ENCODE peak calls at places on chromosomes 5 and 9, in seven cellular contexts. One of them, this sample, is unnamed.
A peak's percentile ranks its signal among the peaks of the same experiment; 100 is the strongest.

GRCh38 chr5:154276932-154277331 is 86.4 kb downstream of the GALNT10 start:
- DNase-seq in GM23248: peak; percentile 96
- DNase-seq in cardiac muscle cell: peak; percentile 96
- DNase-seq in H1: no peak
- DNase-seq in CD8-positive, alpha-beta T cell: no peak
- DNase-seq in left lung: no peak
- DNase-seq in ovary: peak; percentile 78
- DNase-seq in this sample: no peak

GRCh38 chr5:158701406-158702177 is 398.1 kb downstream of the EBF1 start:
- DNase-seq in GM23248: peak; percentile 93
- DNase-seq in left lung: no peak
- DNase-seq in cardiac muscle cell: peak; percentile 55
- DNase-seq in CD8-positive, alpha-beta T cell: no peak
- DNase-seq in ovary: no peak
- DNase-seq in H1: no peak
- DNase-seq in this sample: no peak

GRCh38 chr5:32443145-32443540 is 1.4 kb downstream of the ZFR start:
- DNase-seq in H1: no peak
- DNase-seq in left lung: no peak
- DNase-seq in CD8-positive, alpha-beta T cell: no peak
- DNase-seq in ovary: no peak
- DNase-seq in cardiac muscle cell: peak; percentile 21
- DNase-seq in GM23248: peak; percentile 69
- DNase-seq in this sample: no peak

GRCh38 chr5:9058666-9059065 is 487.2 kb downstream of the SEMA5A start:
- DNase-seq in ovary: no peak
- DNase-seq in left lung: no peak
- DNase-seq in H1: no peak
- DNase-seq in GM23248: peak; percentile 54
- DNase-seq in CD8-positive, alpha-beta T cell: no peak
- DNase-seq in cardiac muscle cell: no peak
- DNase-seq in this sample: no peak

GRCh38 chr9:125521462-125522327 is 185.3 kb downstream of the MAPKAP1 start:
- DNase-seq in ovary: no peak
- DNase-seq in GM23248: peak; percentile 95
- DNase-seq in H1: no peak
- DNase-seq in cardiac muscle cell: peak; percentile 88
- DNase-seq in CD8-positive, alpha-beta T cell: no peak
- DNase-seq in left lung: no peak
- DNase-seq in this sample: no peak

GRCh38 chr5:14702238-14702839 is 37.8 kb downstream of the OTULIN start:
- DNase-seq in ovary: no peak
- DNase-seq in cardiac muscle cell: no peak
- DNase-seq in CD8-positive, alpha-beta T cell: no peak
- DNase-seq in left lung: no peak
- DNase-seq in GM23248: no peak
- DNase-seq in H1: no peak
- DNase-seq in this sample: no peak

GRCh38 chr5:125215593-125215992 is 469.2 kb upstream of the ZNF608 start:
- DNase-seq in cardiac muscle cell: no peak
- DNase-seq in GM23248: no peak
- DNase-seq in H1: no peak
- DNase-seq in ovary: no peak
- DNase-seq in CD8-positive, alpha-beta T cell: no peak
- DNase-seq in left lung: no peak
- DNase-seq in this sample: no peak

GRCh38 chr9:21434202-21435014 is 5.8 kb upstream of the IFNA1 start:
- DNase-seq in GM23248: peak; percentile 93
- DNase-seq in H1: no peak
- DNase-seq in left lung: no peak
- DNase-seq in cardiac muscle cell: peak; percentile 85
- DNase-seq in ovary: no peak
- DNase-seq in CD8-positive, alpha-beta T cell: peak; percentile 15
- DNase-seq in this sample: peak; percentile 28

GRCh38 chr9:126166866-126167265 is 159.8 kb upstream of the MVB12B start:
- DNase-seq in left lung: no peak
- DNase-seq in ovary: no peak
- DNase-seq in CD8-positive, alpha-beta T cell: no peak
- DNase-seq in GM23248: no peak
- DNase-seq in H1: no peak
- DNase-seq in cardiac muscle cell: no peak
- DNase-seq in this sample: no peak

GRCh38 chr5:32000726-32001125 is 173.4 kb downstream of the GOLPH3 start:
- DNase-seq in ovary: no peak
- DNase-seq in cardiac muscle cell: no peak
- DNase-seq in CD8-positive, alpha-beta T cell: no peak
- DNase-seq in H1: no peak
- DNase-seq in GM23248: no peak
- DNase-seq in left lung: no peak
- DNase-seq in this sample: no peak

GRCh38 chr9:69456201-69456600 is 131.2 kb downstream of the ENTREP1 start:
- DNase-seq in H1: no peak
- DNase-seq in left lung: no peak
- DNase-seq in GM23248: no peak
- DNase-seq in cardiac muscle cell: no peak
- DNase-seq in ovary: no peak
- DNase-seq in CD8-positive, alpha-beta T cell: no peak
- DNase-seq in this sample: no peak

GRCh38 chr5:29588276-29588675 is 1605.2 kb upstream of the CDH6 start:
- DNase-seq in ovary: no peak
- DNase-seq in H1: no peak
- DNase-seq in cardiac muscle cell: no peak
- DNase-seq in CD8-positive, alpha-beta T cell: no peak
- DNase-seq in left lung: no peak
- DNase-seq in GM23248: no peak
- DNase-seq in this sample: no peak

GRCh38 chr5:91875133-91875779 is 492.1 kb upstream of the ARRDC3 start:
- DNase-seq in CD8-positive, alpha-beta T cell: no peak
- DNase-seq in ovary: no peak
- DNase-seq in cardiac muscle cell: no peak
- DNase-seq in left lung: no peak
- DNase-seq in GM23248: no peak
- DNase-seq in H1: no peak
- DNase-seq in this sample: no peak

GRCh38 chr5:32810812-32811211 is 99.7 kb downstream of the NPR3 start:
- DNase-seq in H1: no peak
- DNase-seq in CD8-positive, alpha-beta T cell: no peak
- DNase-seq in ovary: no peak
- DNase-seq in left lung: no peak
- DNase-seq in GM23248: peak; percentile 93
- DNase-seq in cardiac muscle cell: peak; percentile 26
- DNase-seq in this sample: no peak

GRCh38 chr5:143435207-143435657 is 31.7 kb upstream of the NR3C1 start:
- DNase-seq in ovary: no peak
- DNase-seq in GM23248: no peak
- DNase-seq in H1: no peak
- DNase-seq in left lung: no peak
- DNase-seq in cardiac muscle cell: peak; percentile 38
- DNase-seq in CD8-positive, alpha-beta T cell: no peak
- DNase-seq in this sample: peak; percentile 30

GRCh38 chr9:127942152-127943010 is 4.7 kb upstream of the DPM2 start:
- DNase-seq in H1: no peak
- DNase-seq in GM23248: peak; percentile 86
- DNase-seq in CD8-positive, alpha-beta T cell: no peak
- DNase-seq in left lung: peak; percentile 93
- DNase-seq in ovary: peak; percentile 77
- DNase-seq in cardiac muscle cell: peak; percentile 81
- DNase-seq in this sample: peak; percentile 89

GRCh38 chr9:110316255-110316921 is 21.3 kb downstream of the TXNDC8 start:
- DNase-seq in GM23248: no peak
- DNase-seq in ovary: no peak
- DNase-seq in CD8-positive, alpha-beta T cell: no peak
- DNase-seq in H1: no peak
- DNase-seq in cardiac muscle cell: peak; percentile 27
- DNase-seq in left lung: no peak
- DNase-seq in this sample: no peak

GRCh38 chr5:110017854-110018253 is 328.1 kb downstream of the MAN2A1 start:
- DNase-seq in GM23248: no peak
- DNase-seq in ovary: no peak
- DNase-seq in cardiac muscle cell: no peak
- DNase-seq in H1: no peak
- DNase-seq in left lung: no peak
- DNase-seq in CD8-positive, alpha-beta T cell: no peak
- DNase-seq in this sample: no peak

GRCh38 chr5:112006721-112007120 is 249.7 kb upstream of the NREP start:
- DNase-seq in left lung: no peak
- DNase-seq in GM23248: peak; percentile 61
- DNase-seq in H1: no peak
- DNase-seq in ovary: no peak
- DNase-seq in CD8-positive, alpha-beta T cell: no peak
- DNase-seq in cardiac muscle cell: peak; percentile 85
- DNase-seq in this sample: no peak

GRCh38 chr9:124395826-124396225 is 19.4 kb downstream of the PSMB7 start:
- DNase-seq in H1: no peak
- DNase-seq in ovary: no peak
- DNase-seq in cardiac muscle cell: no peak
- DNase-seq in GM23248: no peak
- DNase-seq in left lung: no peak
- DNase-seq in CD8-positive, alpha-beta T cell: no peak
- DNase-seq in this sample: no peak

GRCh38 chr5:10328323-10328722 is 20.6 kb upstream of the CMBL start:
- DNase-seq in left lung: no peak
- DNase-seq in H1: no peak
- DNase-seq in ovary: no peak
- DNase-seq in CD8-positive, alpha-beta T cell: no peak
- DNase-seq in GM23248: no peak
- DNase-seq in cardiac muscle cell: no peak
- DNase-seq in this sample: no peak

GRCh38 chr9:136757328-136757727 is 715 bp downstream of the LCN8 start:
- DNase-seq in cardiac muscle cell: no peak
- DNase-seq in CD8-positive, alpha-beta T cell: no peak
- DNase-seq in ovary: no peak
- DNase-seq in GM23248: no peak
- DNase-seq in left lung: peak; percentile 43
- DNase-seq in H1: no peak
- DNase-seq in this sample: no peak

GRCh38 chr9:136757751-136758140 is 297 bp downstream of the LCN8 start:
- DNase-seq in ovary: no peak
- DNase-seq in H1: no peak
- DNase-seq in CD8-positive, alpha-beta T cell: no peak
- DNase-seq in left lung: peak; percentile 71
- DNase-seq in GM23248: no peak
- DNase-seq in cardiac muscle cell: no peak
- DNase-seq in this sample: peak; percentile 51

GRCh38 chr9:136756836-136757235 is 1.2 kb downstream of the LCN8 start:
- DNase-seq in left lung: peak; percentile 53
- DNase-seq in ovary: no peak
- DNase-seq in CD8-positive, alpha-beta T cell: no peak
- DNase-seq in H1: no peak
- DNase-seq in cardiac muscle cell: no peak
- DNase-seq in GM23248: no peak
- DNase-seq in this sample: no peak

GRCh38 chr9:136754626-136755284 is 3.3 kb downstream of the LCN8 start:
- DNase-seq in left lung: peak; percentile 60
- DNase-seq in cardiac muscle cell: no peak
- DNase-seq in H1: no peak
- DNase-seq in ovary: no peak
- DNase-seq in CD8-positive, alpha-beta T cell: no peak
- DNase-seq in GM23248: no peak
- DNase-seq in this sample: no peak

GRCh38 chr9:136756134-136756438 is 2.0 kb downstream of the LCN8 start:
- DNase-seq in cardiac muscle cell: no peak
- DNase-seq in H1: no peak
- DNase-seq in ovary: no peak
- DNase-seq in left lung: no peak
- DNase-seq in CD8-positive, alpha-beta T cell: no peak
- DNase-seq in GM23248: no peak
- DNase-seq in this sample: no peak
- H3K4me1 ChIP-seq in cardiac muscle cell: no peaks in the 10 kb centered on the region
- H3K4me1 ChIP-seq in H1: no peaks in the 10 kb centered on the region
- H3K4me1 ChIP-seq in ovary: no peaks in the 10 kb centered on the region
- H3K4me1 ChIP-seq in left lung: no peaks in the 10 kb centered on the region
- H3K4me1 ChIP-seq in CD8-positive, alpha-beta T cell: no peaks in the 10 kb centered on the region
- H3K4me1 ChIP-seq in GM23248: no peaks in the 10 kb centered on the region
- H3K4me1 ChIP-seq in this sample: peaks cover 22% of the 10 kb centered on the region

GRCh38 chr9:129172816-129173215 is 5.2 kb downstream of the IER5L start:
- DNase-seq in cardiac muscle cell: peak; percentile 36
- DNase-seq in GM23248: peak; percentile 58
- DNase-seq in ovary: peak; percentile 71
- DNase-seq in H1: no peak
- DNase-seq in left lung: no peak
- DNase-seq in CD8-positive, alpha-beta T cell: no peak
- DNase-seq in this sample: no peak
- H3K4me1 ChIP-seq in cardiac muscle cell: peaks cover 11% of the 10 kb centered on the region
- H3K4me1 ChIP-seq in GM23248: peaks cover 31% of the 10 kb centered on the region
- H3K4me1 ChIP-seq in ovary: peaks cover 15% of the 10 kb centered on the region
- H3K4me1 ChIP-seq in H1: peaks cover 2% of the 10 kb centered on the region
- H3K4me1 ChIP-seq in left lung: peaks cover 10% of the 10 kb centered on the region
- H3K4me1 ChIP-seq in CD8-positive, alpha-beta T cell: peaks cover 3% of the 10 kb centered on the region
- H3K4me1 ChIP-seq in this sample: peaks cover 50% of the 10 kb centered on the region

DNA sequence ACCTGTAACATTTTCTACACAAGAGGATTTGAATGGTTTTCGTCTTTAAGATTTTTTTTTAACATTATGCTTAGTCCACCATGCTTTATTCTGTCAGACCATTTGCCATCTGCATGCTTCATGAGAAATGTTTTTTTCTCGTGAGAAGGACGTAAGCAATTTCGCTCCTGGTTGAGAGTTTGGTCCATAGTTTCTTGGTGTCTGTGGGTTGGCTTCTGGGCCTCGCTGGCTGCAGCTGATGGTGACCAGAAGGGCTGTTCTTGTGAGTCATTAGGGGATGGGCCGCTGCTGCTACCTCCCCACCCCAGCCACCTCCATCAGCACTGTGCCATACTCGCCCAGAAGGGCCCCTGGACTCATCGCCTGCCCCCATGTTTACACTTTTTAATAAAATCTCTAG is 11.4 kb downstream of the SYK start:
- DNase-seq in left lung: no peak
- DNase-seq in cardiac muscle cell: no peak
- DNase-seq in GM23248: no peak
- DNase-seq in CD8-positive, alpha-beta T cell: no peak
- DNase-seq in H1: no peak
- DNase-seq in ovary: no peak
- DNase-seq in this sample: no peak
- H3K4me1 ChIP-seq in left lung: no peaks in the 10 kb centered on the region
- H3K4me1 ChIP-seq in cardiac muscle cell: no peaks in the 10 kb centered on the region
- H3K4me1 ChIP-seq in GM23248: no peaks in the 10 kb centered on the region
- H3K4me1 ChIP-seq in CD8-positive, alpha-beta T cell: peaks cover 8% of the 10 kb centered on the region
- H3K4me1 ChIP-seq in H1: no peaks in the 10 kb centered on the region
- H3K4me1 ChIP-seq in ovary: no peaks in the 10 kb centered on the region
- H3K4me1 ChIP-seq in this sample: peaks cover 46% of the 10 kb centered on the region

GRCh38 chr5:83157120-83157519 is 79.8 kb downstream of the XRCC4 start:
- DNase-seq in GM23248: no peak
- DNase-seq in ovary: no peak
- DNase-seq in CD8-positive, alpha-beta T cell: no peak
- DNase-seq in H1: no peak
- DNase-seq in cardiac muscle cell: no peak
- DNase-seq in left lung: no peak
- DNase-seq in this sample: no peak

GRCh38 chr5:83167506-83167905 is 90.2 kb downstream of the XRCC4 start:
- DNase-seq in CD8-positive, alpha-beta T cell: no peak
- DNase-seq in cardiac muscle cell: no peak
- DNase-seq in H1: no peak
- DNase-seq in GM23248: no peak
- DNase-seq in left lung: no peak
- DNase-seq in ovary: no peak
- DNase-seq in this sample: no peak

DNA sequence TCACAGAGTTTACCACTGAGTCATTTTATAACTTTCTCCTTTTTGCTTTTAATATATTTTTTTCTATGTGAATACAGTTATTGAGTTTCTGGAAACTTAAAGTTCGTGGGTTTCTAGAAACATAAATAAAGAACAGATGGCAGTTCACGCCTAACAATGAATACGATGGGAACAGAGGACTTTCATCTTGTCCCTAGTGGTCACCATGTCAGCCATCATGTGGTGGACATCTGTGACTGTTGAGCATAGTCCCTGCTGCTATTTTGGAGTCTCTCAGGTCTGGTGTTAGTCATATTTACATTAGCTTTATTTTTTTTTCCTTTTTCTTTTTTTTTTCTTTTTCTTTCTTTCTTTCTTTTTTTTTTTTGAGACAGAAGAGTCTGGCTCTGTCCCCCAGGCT is 85.3 kb downstream of the XRCC4 start:
- DNase-seq in left lung: no peak
- DNase-seq in CD8-positive, alpha-beta T cell: no peak
- DNase-seq in cardiac muscle cell: no peak
- DNase-seq in H1: no peak
- DNase-seq in GM23248: no peak
- DNase-seq in ovary: no peak
- DNase-seq in this sample: no peak
- H3K4me1 ChIP-seq in left lung: no peaks in the 10 kb centered on the region
- H3K4me1 ChIP-seq in CD8-positive, alpha-beta T cell: no peaks in the 10 kb centered on the region
- H3K4me1 ChIP-seq in cardiac muscle cell: no peaks in the 10 kb centered on the region
- H3K4me1 ChIP-seq in H1: no peaks in the 10 kb centered on the region
- H3K4me1 ChIP-seq in GM23248: no peaks in the 10 kb centered on the region
- H3K4me1 ChIP-seq in ovary: no peaks in the 10 kb centered on the region
- H3K4me1 ChIP-seq in this sample: no peaks in the 10 kb centered on the region